ENCODE peak calls at places on chromosomes 4 and X, in ten cellular contexts. T is lower lobe of right lung, S is AG04450, K is PC-3, W is spleen, V is endodermal cell, G is tibial artery, Y is stomach, M is left lung, U is K562. C is an unnamed sample. For H3K27me3, the result is how much of the 10 kb centered on the place peaks cover.

GRCh38 chr4:110216079-110216478 is 17.7 kb upstream of the ELOVL6 start:
- DNase-seq in T (no peak), S (no peak), K (peak), W (no peak), V (no peak), G (no peak), Y (no peak), M (no peak), U (no peak), C (no peak)

GRCh38 chrX:10016516-10017132 is 49.5 kb downstream of the CLDN34 start:
- DNase-seq in T (no peak), S (no peak), K (peak), W (no peak), V (no peak), G (no peak), Y (no peak), M (no peak), U (no peak), C (no peak)

GRCh38 chrX:153627675-153628111 is 19.3 kb upstream of the DUSP9 start:
- DNase-seq in T (peak), S (no peak), K (no peak), W (no peak), V (no peak), G (no peak), Y (no peak), M (peak), U (no peak), C (peak)

GRCh38 chr4:100299019-100299418 is 108.8 kb upstream of the DDIT4L start:
- DNase-seq in T (no peak), S (peak), K (peak), W (no peak), V (no peak), G (peak), Y (no peak), M (no peak), U (no peak), C (no peak)

GRCh38 chr4:176433983-176434382 is 114.2 kb downstream of the SPCS3 start:
- DNase-seq in T (no peak), S (no peak), K (no peak), W (no peak), V (no peak), G (no peak), Y (no peak), M (no peak), U (no peak), C (no peak)

GRCh38 chr4:4838602-4839470 is 20.6 kb upstream of the MSX1 start:
- DNase-seq in T (no peak), S (no peak), K (no peak), W (peak), V (peak), G (no peak), Y (no peak), M (peak), U (no peak), C (peak)

GRCh38 chr4:119897260-119897659 is 169.4 kb downstream of the MAD2L1 start:
- DNase-seq in T (no peak), S (no peak), K (no peak), W (no peak), V (no peak), G (no peak), Y (no peak), M (no peak), U (no peak), C (no peak)

GRCh38 chr4:171846232-171846631 is 33.0 kb downstream of the GALNTL6 start:
- DNase-seq in T (peak), S (no peak), K (peak), W (no peak), V (peak), G (no peak), Y (peak), M (no peak), U (peak), C (peak)

GRCh38 chr4:7415927-7416686 is 18.6 kb downstream of the PSAPL1 start:
- DNase-seq in T (no peak), S (no peak), K (no peak), W (peak), V (peak), G (peak), Y (peak), M (no peak), U (no peak), C (peak)

GRCh38 chr4:110735691-110736090 is 112.8 kb upstream of the PITX2 start:
- DNase-seq in T (no peak), S (no peak), K (no peak), W (no peak), V (no peak), G (no peak), Y (no peak), M (no peak), U (no peak), C (no peak)

GRCh38 chrX:46561931-46562721 is 11.4 kb upstream of the CHST7 start:
- DNase-seq in T (peak), S (no peak), K (peak), W (no peak), V (no peak), G (no peak), Y (peak), M (no peak), U (no peak), C (no peak)

GRCh38 chr4:2871911-2872310 is 28.3 kb downstream of the ADD1 start:
- DNase-seq in T (no peak), S (no peak), K (peak), W (no peak), V (no peak), G (no peak), Y (no peak), M (no peak), U (peak), C (no peak)

GRCh38 chr4:142155347-142155746 is 519.0 kb downstream of the IL15 start:
- DNase-seq in T (no peak), S (no peak), K (no peak), W (no peak), V (no peak), G (no peak), Y (no peak), M (no peak), U (no peak), C (no peak)

GRCh38 chrX:22746081-22746480 is 253.7 kb upstream of the DDX53 start:
- DNase-seq in T (no peak), S (no peak), K (no peak), W (no peak), V (no peak), G (no peak), Y (no peak), M (no peak), U (no peak), C (no peak)

GRCh38 chrX:44908198-44908597 is 35.2 kb downstream of the KDM6A start:
- DNase-seq in T (no peak), S (no peak), K (no peak), W (peak), V (no peak), G (no peak), Y (no peak), M (no peak), U (no peak), C (no peak)

GRCh38 chr4:174669278-174669677 is 147.0 kb upstream of the HPGD start:
- DNase-seq in T (no peak), S (peak), K (peak), W (no peak), V (no peak), G (no peak), Y (no peak), M (no peak), U (peak), C (no peak)

GRCh38 chr4:11468901-11469300 is 40.2 kb upstream of the HS3ST1 start:
- DNase-seq in T (no peak), S (no peak), K (no peak), W (no peak), V (peak), G (no peak), Y (peak), M (no peak), U (no peak), C (peak)

GRCh38 chrX:16125520-16126149 is 2.3 kb downstream of the GRPR start:
- DNase-seq in T (no peak), S (no peak), K (peak), W (no peak), V (no peak), G (no peak), Y (no peak), M (no peak), U (no peak), C (no peak)

GRCh38 chr4:82431026-82431745 is 796 bp downstream of the ENOPH1 start:
- DNase-seq in T (peak), S (no peak), K (peak), W (peak), V (peak), G (no peak), Y (peak), M (peak), U (peak), C (peak)

GRCh38 chr4:87123241-87123640 is 97.2 kb downstream of the KLHL8 start:
- DNase-seq in T (no peak), S (no peak), K (no peak), W (no peak), V (no peak), G (no peak), Y (no peak), M (no peak), U (no peak), C (no peak)

GRCh38 chrX:95884196-95884595 is 800.4 kb upstream of the DIAPH2 start:
- DNase-seq in T (no peak), S (no peak), K (no peak), W (no peak), V (no peak), G (no peak), Y (no peak), M (no peak), U (no peak), C (no peak)

GRCh38 chr4:181777518-181777917 is 465.7 kb upstream of the TENM3 start:
- DNase-seq in T (no peak), S (no peak), K (no peak), W (no peak), V (no peak), G (no peak), Y (no peak), M (no peak), U (no peak), C (no peak)

GRCh38 chrX:6159468-6159867 is 69.2 kb downstream of the NLGN4X start:
- DNase-seq in T (no peak), S (no peak), K (no peak), W (no peak), V (no peak), G (no peak), Y (no peak), M (no peak), U (no peak), C (no peak)

GRCh38 chrX:149473092-149473491 is 32.0 kb downstream of the IDS start:
- DNase-seq in T (no peak), S (no peak), K (no peak), W (no peak), V (no peak), G (no peak), Y (no peak), M (no peak), U (no peak), C (no peak)

GRCh38 chr4:89001647-89002518 is 55.1 kb downstream of the FAM13A start:
- DNase-seq in T (no peak), S (no peak), K (no peak), W (no peak), V (no peak), G (no peak), Y (no peak), M (no peak), U (no peak), C (no peak)

GRCh38 chr4:89949782-89950387 is 55.2 kb downstream of the MMRN1 start:
- DNase-seq in T (no peak), S (no peak), K (peak), W (no peak), V (no peak), G (no peak), Y (no peak), M (no peak), U (no peak), C (no peak)

GRCh38 chrX:88526385-88526784 is 220.6 kb upstream of the CPXCR1 start:
- DNase-seq in T (no peak), S (no peak), K (peak), W (no peak), V (no peak), G (no peak), Y (no peak), M (no peak), U (no peak), C (no peak)
- H3K4me3 ChIP-seq in T (no peak), S (no peak), K (no peak), W (no peak), V (no peak), G (no peak), Y (no peak), M (no peak), U (no peak), C (no peak)

DNA sequence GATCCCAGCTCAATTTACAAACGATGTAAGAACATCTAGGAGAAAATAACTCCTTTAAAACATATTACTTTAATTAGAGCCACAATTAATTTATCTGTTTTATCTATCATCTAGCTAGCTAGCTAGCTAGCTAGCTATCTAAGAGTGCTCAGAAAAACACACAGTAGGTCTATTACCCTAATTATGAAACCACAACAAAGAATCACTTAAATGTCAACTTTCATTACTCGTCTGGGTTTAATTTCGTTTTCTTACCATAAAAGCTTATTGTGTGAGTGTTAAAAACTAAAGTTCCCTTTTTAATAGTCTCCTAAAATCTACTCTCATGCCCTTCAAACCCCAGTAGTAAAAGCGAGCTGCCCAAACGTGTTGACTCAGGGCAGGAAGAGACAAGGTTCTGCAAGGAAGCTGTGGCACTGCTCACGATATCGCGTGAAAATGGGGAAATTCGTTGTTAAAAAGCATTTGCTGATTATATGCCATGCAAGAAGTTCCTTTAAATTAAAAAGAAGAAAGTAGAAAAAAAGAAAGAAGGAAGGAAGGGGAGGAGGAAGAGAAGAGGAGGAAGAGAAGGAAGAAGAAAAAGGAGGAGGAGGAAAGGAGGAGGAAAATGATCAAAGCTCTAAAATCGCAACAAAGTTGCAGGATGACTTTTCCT is 617 bp downstream of the MBNL3 start:
- DNase-seq in T (no peak), S (no peak), K (peak), W (no peak), V (no peak), G (no peak), Y (no peak), M (no peak), U (no peak), C (no peak)
- H3K27me3 ChIP-seq in T (under half), S (under half), K (under half), W (under half), V (under half), G (under half), Y (under half), M (under half), U (under half), C (under half)

GRCh38 chr4:140152760-140153418 is 1.1 kb downstream of the MAML3 start:
- DNase-seq in T (peak), S (no peak), K (peak), W (peak), V (peak), G (peak), Y (peak), M (peak), U (peak), C (peak)
- H3K4me3 ChIP-seq in T (peak), S (peak), K (peak), W (peak), V (peak), G (peak), Y (peak), M (peak), U (peak), C (peak)

DNA sequence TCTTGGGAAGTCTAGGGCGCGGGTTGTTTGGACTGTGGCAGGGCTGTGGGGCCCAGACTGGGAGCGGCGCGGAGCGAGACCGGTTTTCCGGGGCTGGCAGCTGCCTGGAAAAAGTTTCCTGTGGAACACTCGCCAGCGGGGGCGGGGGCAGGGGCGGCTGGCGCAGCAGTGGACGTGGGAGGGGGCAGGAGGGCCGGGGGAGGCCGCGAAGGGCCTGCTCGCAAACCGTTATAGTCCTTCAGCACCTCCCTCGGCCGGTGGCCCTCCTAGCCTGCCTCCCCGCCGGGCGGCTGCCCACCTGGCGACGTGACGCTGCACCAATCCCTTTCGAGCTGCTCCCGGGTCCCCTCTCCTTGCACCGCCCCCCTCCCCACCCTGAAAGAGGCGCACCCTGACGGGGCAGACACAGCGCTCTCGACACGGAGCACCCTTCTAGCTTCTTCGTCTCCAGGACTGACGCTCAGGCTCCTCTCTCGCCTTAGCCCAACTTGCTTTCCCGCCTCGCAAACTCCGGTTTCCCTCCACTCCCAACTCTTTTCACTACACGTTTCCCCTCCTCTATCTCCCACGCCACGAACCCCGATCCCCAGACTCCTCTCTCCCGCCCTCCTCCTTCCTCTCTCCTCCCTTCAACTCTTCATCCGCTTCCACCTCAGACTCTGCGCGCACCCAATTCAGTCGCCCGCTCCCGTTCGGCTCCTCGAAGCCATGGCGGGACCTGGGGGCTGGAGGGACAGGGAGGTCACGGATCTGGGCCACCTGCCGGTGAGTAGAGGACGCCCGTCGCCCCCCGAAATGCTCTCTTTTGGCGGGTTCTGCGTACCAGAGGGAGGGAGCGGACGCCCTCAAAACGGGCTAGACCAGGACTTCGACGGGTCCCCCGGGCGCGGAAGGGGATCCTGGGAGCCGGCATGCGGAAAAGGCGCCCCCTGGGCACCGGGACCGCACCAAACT is at the start of gene NRK:
- DNase-seq in T (no peak), S (no peak), K (no peak), W (peak), V (peak), G (peak), Y (no peak), M (peak), U (no peak), C (peak)
- H3K27me3 ChIP-seq in T (under half), S (under half), K (under half), W (under half), V (half or more), G (under half), Y (under half), M (under half), U (under half), C (under half)

GRCh38 chrX:41862562-41863184 is 60.7 kb downstream of the CASK start:
- DNase-seq in T (no peak), S (no peak), K (no peak), W (no peak), V (no peak), G (no peak), Y (no peak), M (no peak), U (no peak), C (no peak)

GRCh38 chrX:41868392-41868977 is 54.9 kb downstream of the CASK start:
- DNase-seq in T (no peak), S (no peak), K (no peak), W (no peak), V (no peak), G (no peak), Y (no peak), M (no peak), U (no peak), C (no peak)

GRCh38 chrX:41857670-41858069 is 65.7 kb downstream of the CASK start:
- DNase-seq in T (no peak), S (no peak), K (no peak), W (no peak), V (no peak), G (no peak), Y (no peak), M (no peak), U (no peak), C (no peak)

GRCh38 chrX:41858161-41858775 is 65.1 kb downstream of the CASK start:
- DNase-seq in T (no peak), S (no peak), K (no peak), W (no peak), V (peak), G (no peak), Y (no peak), M (no peak), U (no peak), C (peak)

DNA sequence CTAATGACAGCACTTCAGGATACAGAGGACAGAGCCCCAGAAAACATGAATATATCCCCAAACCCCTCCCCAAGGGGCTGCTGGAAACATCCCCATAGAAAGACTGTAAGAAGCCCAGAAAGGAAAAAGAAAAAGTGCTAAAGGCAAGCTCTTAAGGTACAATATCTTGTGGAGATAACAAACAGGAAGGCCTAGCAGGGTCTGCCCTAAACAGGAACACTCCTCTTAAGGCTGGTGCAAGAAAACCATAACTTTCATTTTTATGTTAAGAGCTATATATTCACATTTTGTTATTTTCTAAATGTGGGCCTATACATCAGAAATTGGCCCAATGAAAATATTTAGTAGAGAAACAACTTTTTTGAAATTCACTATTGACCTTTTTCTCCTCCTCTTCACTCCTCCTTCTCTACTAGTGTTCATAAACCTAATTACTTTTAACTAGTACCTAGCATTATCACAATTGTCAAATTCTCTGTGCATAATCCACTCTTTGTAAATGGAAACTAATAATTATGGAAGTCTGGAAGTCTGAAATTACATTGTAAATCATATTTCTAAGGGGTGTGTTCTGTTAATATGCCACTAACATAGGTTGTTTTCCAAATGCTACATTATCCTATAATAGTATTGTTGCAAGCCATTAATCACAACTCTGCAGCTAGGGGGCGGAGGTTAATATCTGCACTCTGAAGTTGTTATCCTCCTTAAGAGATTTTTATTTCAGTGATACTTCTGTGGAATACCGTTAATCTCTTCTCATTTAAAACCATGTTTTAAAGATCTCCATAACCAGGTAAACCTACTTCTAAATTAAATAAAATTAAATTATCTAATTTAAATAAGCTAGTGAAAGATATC is 59.8 kb downstream of the CASK start:
- DNase-seq in T (no peak), S (no peak), K (peak), W (no peak), V (no peak), G (no peak), Y (no peak), M (no peak), U (no peak), C (no peak)
- H3K4me3 ChIP-seq in T (no peak), S (no peak), K (no peak), W (no peak), V (no peak), G (no peak), Y (no peak), M (no peak), U (no peak), C (no peak)

DNA sequence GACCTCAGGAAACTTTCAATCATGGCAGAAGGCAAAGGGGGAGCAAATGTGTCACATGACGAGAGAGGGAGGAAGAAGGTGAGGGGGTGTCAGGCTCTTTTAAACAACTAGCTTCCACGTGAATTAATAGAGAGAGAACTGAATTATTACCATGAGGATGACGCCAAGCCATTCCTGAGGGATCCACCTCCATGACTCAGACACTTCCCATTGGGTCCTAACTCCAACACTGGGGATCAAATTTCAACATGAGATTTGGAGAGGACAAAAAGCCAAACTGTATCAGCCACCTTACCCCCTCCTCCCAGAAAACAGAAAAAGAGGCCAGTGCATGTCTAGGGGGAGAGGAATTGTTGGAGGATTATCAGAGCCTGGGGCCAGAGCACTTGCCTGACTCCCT is 40.4 kb upstream of the LAS1L start:
- DNase-seq in T (no peak), S (no peak), K (peak), W (no peak), V (no peak), G (no peak), Y (no peak), M (no peak), U (no peak), C (no peak)
- H3K27me3 ChIP-seq in T (under half), S (under half), K (under half), W (under half), V (under half), G (under half), Y (under half), M (under half), U (under half), C (under half)